ENCODE peak calls at places on chromosomes 11 and 22, in six cellular contexts. M is prostate gland, J is suprapubic skin, P is uterus, R is body of pancreas, C is lower leg skin. X is an unnamed sample.

GRCh38 chr22:42928969-42929837 is 72.1 kb upstream of the ARFGAP3 start:
- DNase-seq in J (no peak), C (peak), M (no peak), R (peak), P (peak), X (no peak)

GRCh38 chr11:32056445-32056844 is 34.4 kb upstream of the RCN1 start:
- DNase-seq in J (no peak), C (peak), P (no peak), R (no peak), M (no peak), X (no peak)

GRCh38 chr11:75275581-75275980 is 35.0 kb downstream of the TPBGL start:
- DNase-seq in C (peak), R (peak), J (peak), M (no peak), P (no peak), X (peak)

GRCh38 chr11:67274768-67275605 is 8.7 kb downstream of the GRK2 start:
- DNase-seq in R (peak), M (no peak), P (peak), C (no peak), J (no peak), X (no peak)

GRCh38 chr22:20783844-20784723 is 10.2 kb downstream of the SERPIND1 start:
- DNase-seq in P (peak), C (peak), J (no peak), R (peak), M (peak), X (peak)

GRCh38 chr11:119743041-119743440 is 14.0 kb upstream of the NECTIN1 start:
- DNase-seq in M (no peak), C (no peak), R (peak), P (no peak), J (no peak), X (no peak)

GRCh38 chr11:83007909-83008580 is 63.7 kb downstream of the RAB30 start:
- DNase-seq in R (peak), J (no peak), C (no peak), M (no peak), P (peak), X (peak)

GRCh38 chr11:60937144-60937527 is 12.9 kb downstream of the TMEM132A start:
- DNase-seq in C (no peak), R (no peak), M (no peak), P (no peak), J (no peak), X (no peak)

GRCh38 chr22:35835267-35835997 is 117.8 kb downstream of the APOL5 start:
- DNase-seq in C (no peak), J (no peak), R (no peak), M (no peak), P (no peak), X (no peak)

GRCh38 chr11:30392221-30392784 is 69.4 kb downstream of the ARL14EP start:
- DNase-seq in M (no peak), R (peak), C (no peak), P (no peak), J (no peak), X (peak)

GRCh38 chr11:77789061-77789730 is 31.3 kb downstream of the RSF1 start:
- DNase-seq in R (no peak), M (no peak), P (no peak), J (no peak), C (no peak), X (no peak)

GRCh38 chr22:28019881-28020861 is 101.1 kb upstream of the PITPNB start:
- DNase-seq in J (peak), R (peak), M (peak), C (peak), P (peak), X (peak)

GRCh38 chr22:34243023-34243422 is 322.7 kb upstream of the LARGE1 start:
- DNase-seq in J (no peak), C (no peak), P (no peak), M (no peak), R (no peak), X (no peak)

DNA sequence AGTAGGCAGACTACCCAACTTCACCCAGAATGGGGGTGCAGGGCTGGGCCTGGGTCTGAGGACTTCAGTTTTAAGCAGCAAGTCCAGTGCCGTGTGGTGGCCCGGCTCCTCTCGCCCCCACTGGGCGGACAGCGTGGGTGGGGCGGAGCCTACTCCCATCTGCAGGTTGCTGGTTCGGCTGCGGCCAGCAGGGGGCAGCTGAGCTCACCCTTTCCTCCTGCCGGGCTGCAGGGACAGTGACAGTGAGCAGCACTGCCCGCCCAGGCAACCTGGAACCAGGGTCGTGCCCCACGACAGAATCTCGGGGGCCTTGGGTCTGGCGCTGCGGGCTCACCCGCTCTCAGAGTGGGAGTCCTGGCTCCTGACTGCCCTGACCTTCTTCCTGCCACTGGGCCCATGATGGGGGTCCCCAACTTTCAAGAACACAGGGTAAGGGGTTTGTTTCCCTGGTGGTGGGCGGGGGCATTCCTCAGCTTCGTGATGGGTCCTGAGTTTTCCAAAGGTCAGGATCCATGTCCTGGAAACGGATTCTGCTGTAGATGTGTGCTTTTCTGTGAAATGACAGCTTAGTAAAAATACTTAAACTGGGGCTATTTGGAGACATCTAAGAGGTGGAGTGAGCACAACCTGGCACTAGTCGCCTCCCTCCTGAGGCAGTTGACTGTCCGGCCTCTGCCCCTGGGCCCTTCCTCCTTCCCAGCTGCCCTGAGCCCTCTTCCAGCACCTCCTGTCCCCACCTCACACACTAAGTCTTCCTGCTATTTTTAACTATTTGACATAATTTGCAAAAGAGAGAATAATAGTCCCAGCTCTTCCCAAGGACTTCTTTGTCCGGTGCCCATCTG is 6.0 kb upstream of the NEAT1 start:
- DNase-seq in J (peak), P (peak), C (peak), M (peak), R (peak), X (peak)
- TF ChIP-seq POLR2A in J (peak), P (peak), C (no peak), M (peak), R (no peak), X (no peak)

GRCh38 chr11:114296979-114297372 is 777 bp downstream of the NNMT start:
- DNase-seq in P (no peak), J (no peak), C (no peak), R (no peak), M (no peak), X (no peak)

GRCh38 chr11:114295676-114296081 is 520 bp upstream of the NNMT start:
- DNase-seq in P (no peak), R (no peak), J (no peak), M (no peak), C (no peak), X (no peak)

GRCh38 chr11:114297806-114298700 is 1.9 kb downstream of the NNMT start:
- DNase-seq in C (no peak), P (no peak), R (no peak), M (no peak), J (no peak), X (no peak)

GRCh38 chr11:114298701-114299090 is 2.5 kb downstream of the NNMT start:
- DNase-seq in P (no peak), J (no peak), M (no peak), R (no peak), C (no peak), X (no peak)

GRCh38 chr11:114296190-114296978 is at the start of gene NNMT:
- DNase-seq in J (peak), M (no peak), R (peak), P (peak), C (peak), X (peak)
- TF ChIP-seq POLR2A in J (peak), M (no peak), R (no peak), P (peak), C (no peak), X (no peak)

GRCh38 chr11:35905901-35906661 is 37.8 kb upstream of the LDLRAD3 start:
- DNase-seq in R (no peak), C (no peak), M (peak), P (no peak), J (no peak), X (peak)
- TF ChIP-seq POLR2A in R (no peak), C (no peak), M (no peak), P (no peak), J (no peak), X (no peak)

GRCh38 chr11:12201016-12201985 is 90.9 kb downstream of the MICAL2 start:
- DNase-seq in J (no peak), C (no peak), P (no peak), M (no peak), R (peak), X (peak)
- TF ChIP-seq POLR2A in J (no peak), C (no peak), P (no peak), M (no peak), R (no peak), X (no peak)

GRCh38 chr11:61950035-61950547 is at the start of gene BEST1:
- DNase-seq in M (no peak), R (no peak), P (no peak), C (no peak), J (no peak), X (peak)
- TF ChIP-seq POLR2A in M (no peak), R (no peak), P (no peak), C (no peak), J (no peak), X (no peak)

GRCh38 chr11:62544521-62545436 is 1.8 kb downstream of the AHNAK start:
- DNase-seq in C (no peak), P (no peak), M (no peak), R (no peak), J (no peak), X (no peak)

GRCh38 chr11:62546244-62546936 is at the start of gene AHNAK:
- DNase-seq in J (peak), M (peak), R (peak), C (peak), P (peak), X (peak)

GRCh38 chr11:62546937-62547625 is 475 bp upstream of the AHNAK start:
- DNase-seq in C (no peak), J (no peak), P (peak), R (no peak), M (peak), X (peak)

GRCh38 chr11:62543680-62544444 is 2.7 kb downstream of the AHNAK start:
- DNase-seq in R (no peak), P (no peak), J (no peak), C (no peak), M (peak), X (no peak)

DNA sequence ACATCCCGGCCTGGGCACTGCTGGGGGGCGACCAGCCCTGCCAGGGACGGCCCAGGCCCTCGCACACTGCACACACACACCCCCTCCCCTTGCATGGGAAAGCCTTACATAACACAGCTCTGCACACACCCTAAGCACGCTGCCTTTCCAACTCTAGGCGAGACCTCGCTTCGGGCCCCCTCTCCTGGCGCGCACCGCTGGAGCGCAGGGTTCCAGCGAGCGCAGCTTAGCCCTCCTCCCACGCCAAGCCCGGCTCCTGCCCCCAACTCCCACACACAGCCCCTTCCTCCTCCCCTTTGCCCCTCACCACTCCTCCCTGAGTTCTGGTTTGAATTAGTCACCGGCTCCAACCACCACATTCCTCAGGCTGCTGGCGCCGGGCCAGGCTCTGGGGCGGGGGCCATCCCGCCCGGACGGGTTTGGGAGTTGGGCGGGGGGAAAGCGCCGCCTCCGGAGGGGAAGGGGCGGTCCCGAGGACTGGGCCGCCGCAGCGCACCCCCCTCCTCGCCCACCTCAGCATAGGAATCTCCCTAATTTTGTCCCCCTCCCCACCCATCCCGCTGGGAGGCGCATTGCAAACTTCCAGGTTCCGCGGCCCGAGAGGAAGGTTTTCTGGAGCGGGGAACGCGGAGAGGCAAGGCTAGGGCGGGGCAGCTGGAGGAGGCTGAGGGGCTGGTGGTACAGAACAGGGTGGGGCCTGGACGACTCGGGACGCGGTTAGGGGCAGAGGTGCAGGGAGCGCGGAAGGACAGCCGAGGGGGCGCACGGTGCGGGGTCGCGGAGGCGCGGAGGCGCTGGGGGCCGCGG is 966 bp downstream of the AHNAK start:
- DNase-seq in P (peak), J (peak), C (peak), R (peak), M (peak), X (peak)
- TF ChIP-seq POLR2A in P (peak), J (peak), C (no peak), R (peak), M (peak), X (no peak)

DNA sequence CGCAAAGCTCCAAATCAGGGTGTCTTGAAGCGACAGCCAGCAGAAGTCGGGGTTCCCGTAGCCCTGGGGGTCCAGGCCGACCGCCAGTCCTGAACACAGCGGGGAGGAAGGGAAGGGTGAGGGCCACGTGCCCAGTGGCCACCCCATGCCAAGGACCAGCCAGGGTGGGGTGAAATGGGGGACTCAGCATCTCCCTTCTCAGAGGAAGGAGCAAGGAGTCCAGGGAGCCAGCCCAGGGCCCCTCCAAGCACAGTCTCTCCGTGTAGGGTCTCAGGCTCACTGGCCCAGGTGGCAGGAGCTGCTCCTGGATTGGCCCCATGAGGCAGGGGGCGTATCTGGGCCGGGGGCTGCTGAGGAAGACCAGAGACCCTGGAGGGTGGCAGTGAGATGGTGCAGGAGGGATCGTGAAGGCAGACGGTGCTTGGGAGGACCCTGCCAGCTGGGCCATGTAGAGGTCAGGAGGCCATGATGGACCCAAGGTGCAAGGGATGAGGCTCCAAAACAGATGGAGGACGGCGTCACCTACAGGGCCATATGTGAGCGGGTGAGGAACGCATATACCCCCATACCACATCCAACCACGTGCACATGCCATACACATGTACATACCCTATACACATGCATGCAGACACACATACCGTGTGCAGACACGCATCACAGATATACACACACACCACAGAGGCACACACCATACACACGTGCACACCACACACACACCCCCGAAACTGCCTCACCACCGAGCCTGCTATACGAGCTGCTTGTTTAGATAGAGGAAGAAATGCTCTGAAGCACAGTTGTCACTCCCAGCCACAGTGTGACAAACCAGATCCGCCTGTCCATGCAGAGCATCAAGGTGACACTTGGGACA is 34.4 kb downstream of the TRMU start:
- DNase-seq in M (no peak), R (no peak), C (no peak), P (no peak), J (no peak), X (no peak)
- TF ChIP-seq POLR2A in M (no peak), R (no peak), C (no peak), P (no peak), J (no peak), X (no peak)

GRCh38 chr11:33211588-33211987 is 45.6 kb upstream of the HIPK3 start:
- DNase-seq in R (no peak), J (no peak), P (no peak), M (no peak), C (no peak), X (no peak)

GRCh38 chr11:33207408-33207985 is 46.2 kb upstream of the CSTF3 start:
- DNase-seq in R (peak), J (no peak), M (no peak), C (no peak), P (peak), X (no peak)

GRCh38 chr11:33208150-33208549 is 46.9 kb upstream of the CSTF3 start:
- DNase-seq in M (no peak), C (no peak), R (no peak), P (no peak), J (no peak), X (no peak)

GRCh38 chr11:33214187-33214586 is 43.0 kb upstream of the HIPK3 start:
- DNase-seq in P (no peak), M (no peak), C (no peak), J (no peak), R (peak), X (no peak)

GRCh38 chr11:33211153-33211552 is 46.0 kb upstream of the HIPK3 start:
- DNase-seq in M (no peak), P (no peak), J (no peak), R (peak), C (no peak), X (no peak)
- TF ChIP-seq POLR2A in M (no peak), P (no peak), J (no peak), R (no peak), C (no peak), X (no peak)

GRCh38 chr11:72824811-72825505 is 10.7 kb downstream of the ATG16L2 start:
- DNase-seq in J (no peak), P (no peak), R (no peak), C (no peak), M (no peak), X (no peak)
- TF ChIP-seq POLR2A in J (no peak), P (no peak), R (no peak), C (no peak), M (no peak), X (no peak)

X was measured in testis.